ENCODE peak calls at places on chromosomes 4 and X, in five cellular contexts. One of them, this sample, is unnamed.

GRCh38 chr4:101682946-101683345 is 107.6 kb upstream of the BANK1 start:
- DNase-seq in stomach: no peak
- DNase-seq in mammary epithelial cell: no peak
- DNase-seq in transverse colon: no peak
- DNase-seq in CD8-positive, alpha-beta memory T cell: no peak
- DNase-seq in this sample: no peak

GRCh38 chr4:176102414-176102813 is 36.8 kb downstream of the WDR17 start:
- DNase-seq in CD8-positive, alpha-beta memory T cell: no peak
- DNase-seq in stomach: no peak
- DNase-seq in mammary epithelial cell: no peak
- DNase-seq in transverse colon: no peak
- DNase-seq in this sample: no peak

GRCh38 chr4:2824329-2825183 is 19.1 kb upstream of the ADD1 start:
- DNase-seq in transverse colon: no peak
- DNase-seq in mammary epithelial cell: no peak
- DNase-seq in CD8-positive, alpha-beta memory T cell: peak
- DNase-seq in stomach: no peak
- DNase-seq in this sample: no peak

GRCh38 chrX:150765237-150765636 is 72.0 kb downstream of the MTMR1 start:
- DNase-seq in stomach: no peak
- DNase-seq in CD8-positive, alpha-beta memory T cell: no peak
- DNase-seq in mammary epithelial cell: no peak
- DNase-seq in transverse colon: no peak
- DNase-seq in this sample: no peak

GRCh38 chr4:30696195-30696594 is 24.0 kb upstream of the PCDH7 start:
- DNase-seq in CD8-positive, alpha-beta memory T cell: no peak
- DNase-seq in transverse colon: no peak
- DNase-seq in stomach: no peak
- DNase-seq in mammary epithelial cell: no peak
- DNase-seq in this sample: no peak

GRCh38 chr4:8920969-8921368 is 49.3 kb upstream of the HMX1 start:
- DNase-seq in mammary epithelial cell: no peak
- DNase-seq in CD8-positive, alpha-beta memory T cell: no peak
- DNase-seq in stomach: peak
- DNase-seq in transverse colon: no peak
- DNase-seq in this sample: peak

GRCh38 chrX:94178145-94178790 is 504.3 kb downstream of the FAM133A start:
- DNase-seq in mammary epithelial cell: peak
- DNase-seq in transverse colon: no peak
- DNase-seq in stomach: no peak
- DNase-seq in CD8-positive, alpha-beta memory T cell: no peak
- DNase-seq in this sample: no peak

GRCh38 chr4:82792912-82793649 is 5.5 kb downstream of the SCD5 start:
- DNase-seq in mammary epithelial cell: no peak
- DNase-seq in transverse colon: no peak
- DNase-seq in CD8-positive, alpha-beta memory T cell: no peak
- DNase-seq in stomach: no peak
- DNase-seq in this sample: no peak

GRCh38 chr4:7800996-7801395 is 138.7 kb downstream of the AFAP1 start:
- DNase-seq in mammary epithelial cell: no peak
- DNase-seq in stomach: no peak
- DNase-seq in CD8-positive, alpha-beta memory T cell: no peak
- DNase-seq in transverse colon: no peak
- DNase-seq in this sample: no peak

DNA sequence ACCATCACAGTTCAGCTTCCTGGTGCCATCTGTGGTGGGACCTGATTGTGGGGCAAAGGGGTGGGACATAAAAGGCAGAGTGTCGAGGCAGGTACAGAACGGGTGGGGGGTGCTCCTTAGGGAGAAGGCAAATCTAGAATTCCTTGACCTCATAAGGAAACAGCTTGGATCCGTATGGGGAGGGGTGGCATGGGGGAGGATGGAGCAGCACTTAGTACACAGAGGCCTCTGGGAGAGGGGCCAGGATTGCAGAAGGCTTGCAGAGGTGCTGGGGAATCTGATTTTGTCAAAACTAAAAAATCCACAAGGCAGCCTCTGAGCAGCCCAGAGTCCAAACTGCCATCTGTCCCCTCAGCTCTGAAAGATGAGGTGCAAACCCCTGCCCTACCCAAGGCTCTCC is 2.3 kb upstream of the EMD start:
- DNase-seq in transverse colon: no peak
- DNase-seq in mammary epithelial cell: no peak
- DNase-seq in CD8-positive, alpha-beta memory T cell: no peak
- DNase-seq in stomach: no peak
- DNase-seq in this sample: no peak
- H3K27ac ChIP-seq in transverse colon: peak
- H3K27ac ChIP-seq in mammary epithelial cell: no peak
- H3K27ac ChIP-seq in CD8-positive, alpha-beta memory T cell: no peak
- H3K27ac ChIP-seq in stomach: no peak
- H3K27ac ChIP-seq in this sample: no peak

GRCh38 chr4:55399581-55399980 is 3.8 kb downstream of the TMEM165 start:
- DNase-seq in stomach: no peak
- DNase-seq in mammary epithelial cell: no peak
- DNase-seq in CD8-positive, alpha-beta memory T cell: no peak
- DNase-seq in transverse colon: no peak
- DNase-seq in this sample: no peak
- H3K4me3 ChIP-seq in stomach: no peak
- H3K4me3 ChIP-seq in mammary epithelial cell: peak
- H3K4me3 ChIP-seq in CD8-positive, alpha-beta memory T cell: no peak
- H3K4me3 ChIP-seq in transverse colon: peak
- H3K4me3 ChIP-seq in this sample: no peak

GRCh38 chr4:707929-708630 is 2.4 kb downstream of the PCGF3 start:
- DNase-seq in transverse colon: no peak
- DNase-seq in CD8-positive, alpha-beta memory T cell: no peak
- DNase-seq in stomach: no peak
- DNase-seq in mammary epithelial cell: no peak
- DNase-seq in this sample: no peak
- H3K27ac ChIP-seq in transverse colon: no peak
- H3K27ac ChIP-seq in CD8-positive, alpha-beta memory T cell: no peak
- H3K27ac ChIP-seq in stomach: no peak
- H3K27ac ChIP-seq in mammary epithelial cell: no peak
- H3K27ac ChIP-seq in this sample: no peak

GRCh38 chr4:88230953-88231835 is 53.2 kb downstream of the PPM1K start:
- DNase-seq in stomach: no peak
- DNase-seq in mammary epithelial cell: no peak
- DNase-seq in transverse colon: no peak
- DNase-seq in CD8-positive, alpha-beta memory T cell: no peak
- DNase-seq in this sample: no peak
- H3K4me3 ChIP-seq in stomach: peak
- H3K4me3 ChIP-seq in mammary epithelial cell: no peak
- H3K4me3 ChIP-seq in transverse colon: peak
- H3K4me3 ChIP-seq in CD8-positive, alpha-beta memory T cell: no peak
- H3K4me3 ChIP-seq in this sample: no peak

DNA sequence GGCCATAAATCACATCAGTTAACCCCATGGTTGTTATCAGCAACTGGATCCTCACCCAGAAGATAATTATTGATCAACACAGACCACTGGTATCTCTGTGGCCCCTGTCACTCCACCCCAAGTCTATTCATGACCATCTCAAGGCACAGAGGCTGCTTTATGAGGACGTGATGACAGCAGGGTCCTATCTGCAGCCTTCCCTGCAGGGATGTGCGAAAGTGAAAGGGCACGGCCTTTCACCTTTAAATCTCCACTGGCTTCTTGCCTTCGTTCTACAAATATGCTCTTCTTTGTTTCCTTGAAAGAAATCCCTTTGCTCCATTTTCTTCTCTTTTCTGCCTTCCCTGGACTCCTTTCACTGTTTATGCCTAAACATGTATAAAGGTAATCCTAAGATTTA is 170.6 kb upstream of the EDNRA start:
- DNase-seq in stomach: no peak
- DNase-seq in transverse colon: no peak
- DNase-seq in mammary epithelial cell: no peak
- DNase-seq in CD8-positive, alpha-beta memory T cell: no peak
- DNase-seq in this sample: no peak
- H3K27ac ChIP-seq in stomach: no peak
- H3K27ac ChIP-seq in transverse colon: no peak
- H3K27ac ChIP-seq in mammary epithelial cell: no peak
- H3K27ac ChIP-seq in CD8-positive, alpha-beta memory T cell: no peak
- H3K27ac ChIP-seq in this sample: no peak

GRCh38 chr4:76716658-76717057 is 181.3 kb downstream of the SOWAHB start:
- DNase-seq in CD8-positive, alpha-beta memory T cell: no peak
- DNase-seq in transverse colon: no peak
- DNase-seq in mammary epithelial cell: no peak
- DNase-seq in stomach: no peak
- DNase-seq in this sample: no peak

GRCh38 chr4:76716020-76716419 is 181.9 kb downstream of the SOWAHB start:
- DNase-seq in transverse colon: no peak
- DNase-seq in stomach: no peak
- DNase-seq in mammary epithelial cell: no peak
- DNase-seq in CD8-positive, alpha-beta memory T cell: no peak
- DNase-seq in this sample: no peak

GRCh38 chr4:76717431-76717830 is 180.5 kb downstream of the SOWAHB start:
- DNase-seq in CD8-positive, alpha-beta memory T cell: no peak
- DNase-seq in stomach: no peak
- DNase-seq in transverse colon: no peak
- DNase-seq in mammary epithelial cell: no peak
- DNase-seq in this sample: no peak

GRCh38 chr4:76718021-76718420 is 179.9 kb downstream of the SOWAHB start:
- DNase-seq in CD8-positive, alpha-beta memory T cell: no peak
- DNase-seq in mammary epithelial cell: no peak
- DNase-seq in transverse colon: no peak
- DNase-seq in stomach: no peak
- DNase-seq in this sample: no peak

GRCh38 chr4:76718806-76719205 is 179.1 kb downstream of the SOWAHB start:
- DNase-seq in transverse colon: no peak
- DNase-seq in mammary epithelial cell: no peak
- DNase-seq in stomach: no peak
- DNase-seq in CD8-positive, alpha-beta memory T cell: no peak
- DNase-seq in this sample: no peak
- H3K4me3 ChIP-seq in transverse colon: no peak
- H3K4me3 ChIP-seq in mammary epithelial cell: no peak
- H3K4me3 ChIP-seq in stomach: no peak
- H3K4me3 ChIP-seq in CD8-positive, alpha-beta memory T cell: no peak
- H3K4me3 ChIP-seq in this sample: no peak

GRCh38 chr4:36618102-36618501 is 336.7 kb downstream of the DTHD1 start:
- DNase-seq in mammary epithelial cell: no peak
- DNase-seq in stomach: no peak
- DNase-seq in CD8-positive, alpha-beta memory T cell: no peak
- DNase-seq in transverse colon: no peak
- DNase-seq in this sample: no peak

GRCh38 chr4:36609631-36610030 is 328.2 kb downstream of the DTHD1 start:
- DNase-seq in CD8-positive, alpha-beta memory T cell: no peak
- DNase-seq in stomach: no peak
- DNase-seq in mammary epithelial cell: no peak
- DNase-seq in transverse colon: no peak
- DNase-seq in this sample: no peak

GRCh38 chr4:36610628-36611027 is 329.2 kb downstream of the DTHD1 start:
- DNase-seq in mammary epithelial cell: no peak
- DNase-seq in stomach: no peak
- DNase-seq in transverse colon: no peak
- DNase-seq in CD8-positive, alpha-beta memory T cell: no peak
- DNase-seq in this sample: no peak

GRCh38 chr4:36613999-36614398 is 332.6 kb downstream of the DTHD1 start:
- DNase-seq in mammary epithelial cell: no peak
- DNase-seq in transverse colon: no peak
- DNase-seq in stomach: no peak
- DNase-seq in CD8-positive, alpha-beta memory T cell: no peak
- DNase-seq in this sample: no peak
- H3K27ac ChIP-seq in mammary epithelial cell: no peak
- H3K27ac ChIP-seq in transverse colon: no peak
- H3K27ac ChIP-seq in stomach: no peak
- H3K27ac ChIP-seq in CD8-positive, alpha-beta memory T cell: no peak
- H3K27ac ChIP-seq in this sample: no peak

DNA sequence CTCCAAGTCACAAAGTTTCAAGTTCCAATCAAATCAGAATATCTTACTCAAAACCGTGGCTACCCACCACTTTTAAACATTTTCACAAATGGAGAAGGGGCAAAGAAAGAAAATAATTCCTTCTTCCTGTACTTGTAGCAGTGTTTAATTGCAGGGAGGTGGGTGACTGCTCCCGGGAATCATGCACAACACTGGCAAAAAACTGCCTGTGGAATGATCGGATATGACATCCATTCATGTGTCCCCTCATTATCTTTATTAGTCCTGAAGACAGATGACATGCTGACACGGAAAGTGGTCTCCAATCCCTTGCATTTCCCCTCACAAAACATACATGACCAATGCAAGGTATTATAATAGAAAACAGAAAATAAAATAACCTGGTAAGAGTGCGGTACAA is 2.0 kb downstream of the TSPAN5 start:
- DNase-seq in CD8-positive, alpha-beta memory T cell: no peak
- DNase-seq in transverse colon: no peak
- DNase-seq in stomach: no peak
- DNase-seq in mammary epithelial cell: no peak
- DNase-seq in this sample: no peak
- H3K4me3 ChIP-seq in CD8-positive, alpha-beta memory T cell: no peak
- H3K4me3 ChIP-seq in transverse colon: no peak
- H3K4me3 ChIP-seq in stomach: no peak
- H3K4me3 ChIP-seq in mammary epithelial cell: peak
- H3K4me3 ChIP-seq in this sample: no peak

GRCh38 chr4:13982008-13982407 is 354.5 kb upstream of the BOD1L1 start:
- DNase-seq in transverse colon: no peak
- DNase-seq in CD8-positive, alpha-beta memory T cell: no peak
- DNase-seq in stomach: no peak
- DNase-seq in mammary epithelial cell: no peak
- DNase-seq in this sample: no peak

GRCh38 chr4:13980317-13980716 is 352.8 kb upstream of the BOD1L1 start:
- DNase-seq in CD8-positive, alpha-beta memory T cell: no peak
- DNase-seq in mammary epithelial cell: peak
- DNase-seq in stomach: no peak
- DNase-seq in transverse colon: no peak
- DNase-seq in this sample: no peak

GRCh38 chr4:13983189-13983790 is 355.8 kb upstream of the BOD1L1 start:
- DNase-seq in stomach: no peak
- DNase-seq in CD8-positive, alpha-beta memory T cell: no peak
- DNase-seq in transverse colon: no peak
- DNase-seq in mammary epithelial cell: no peak
- DNase-seq in this sample: no peak

DNA sequence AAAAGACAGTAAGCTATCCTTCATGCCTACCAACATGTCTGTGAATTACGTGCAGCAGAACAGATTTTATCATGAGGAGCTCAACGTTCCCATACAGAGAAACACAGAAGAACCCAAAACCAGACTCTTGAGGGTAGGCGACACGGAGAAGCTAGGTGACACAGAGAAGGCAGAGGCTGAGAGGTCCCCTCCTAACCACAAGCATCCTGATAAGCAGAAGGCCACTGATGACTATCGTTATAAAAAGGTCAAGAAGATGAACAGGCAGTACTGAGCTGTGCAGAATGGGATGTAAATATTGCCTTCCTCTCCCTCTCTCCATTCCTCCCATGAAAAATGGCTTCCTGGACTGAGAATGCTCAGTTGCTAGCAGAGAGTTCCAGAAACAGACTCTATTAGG is 350.2 kb upstream of the BOD1L1 start:
- DNase-seq in mammary epithelial cell: no peak
- DNase-seq in stomach: no peak
- DNase-seq in CD8-positive, alpha-beta memory T cell: no peak
- DNase-seq in transverse colon: no peak
- DNase-seq in this sample: no peak
- H3K27ac ChIP-seq in mammary epithelial cell: no peak
- H3K27ac ChIP-seq in stomach: no peak
- H3K27ac ChIP-seq in CD8-positive, alpha-beta memory T cell: no peak
- H3K27ac ChIP-seq in transverse colon: no peak
- H3K27ac ChIP-seq in this sample: no peak